ENCODE peak calls at places on chromosomes 12 and 14, in nine cellular contexts. W is neural progenitor cell; D is GM23338; B is tibial artery; N is CD8-positive, alpha-beta T cell; K is lower lobe of right lung; J is left ventricle myocardium inferior; Y is uterus; S is HCT116. I is an unnamed sample. For H3K4me1, the result is how much of the 10 kb centered on the place peaks cover.

GRCh38 chr14:98203421-98203820 is 1068.6 kb downstream of the BCL11B start:
- DNase-seq in K (no peak), B (no peak), J (no peak), N (no peak), W (no peak), Y (no peak), S (no peak), D (no peak), I (no peak)

GRCh38 chr12:50251619-50252300 is 31.6 kb downstream of the LIMA1 start:
- DNase-seq in W (no peak), Y (no peak), D (no peak), B (no peak), N (no peak), S (no peak), J (no peak), K (no peak), I (no peak)

GRCh38 chr12:89873745-89874144 is 165.1 kb upstream of the ATP2B1 start:
- DNase-seq in K (no peak), S (no peak), Y (no peak), B (no peak), N (no peak), D (no peak), W (no peak), J (no peak), I (peak)

GRCh38 chr14:97280526-97280925 is 483.3 kb downstream of the VRK1 start:
- DNase-seq in W (no peak), N (no peak), D (no peak), B (no peak), K (no peak), Y (no peak), J (no peak), S (no peak), I (no peak)

GRCh38 chr14:104685216-104685997 is 4.0 kb upstream of the INF2 start:
- DNase-seq in N (no peak), J (no peak), S (no peak), D (no peak), W (no peak), B (no peak), Y (no peak), K (no peak), I (no peak)

GRCh38 chr12:18135509-18135908 is 45.5 kb upstream of the RERGL start:
- DNase-seq in W (no peak), B (no peak), K (no peak), Y (no peak), J (no peak), D (no peak), N (no peak), S (no peak), I (no peak)

GRCh38 chr12:130456375-130457199 is 118.9 kb downstream of the PIWIL1 start:
- DNase-seq in K (no peak), B (no peak), S (no peak), Y (no peak), D (no peak), W (no peak), J (peak), N (no peak), I (peak)

GRCh38 chr12:67546718-67547117 is 101.8 kb upstream of the DYRK2 start:
- DNase-seq in N (no peak), W (peak), B (no peak), S (no peak), Y (no peak), K (no peak), D (no peak), J (no peak), I (no peak)

GRCh38 chr14:94050231-94050880 is 24.2 kb downstream of the OTUB2 start:
- DNase-seq in J (peak), K (peak), Y (no peak), B (peak), D (no peak), W (no peak), N (peak), S (no peak), I (no peak)

GRCh38 chr14:104323551-104324175 is 185.3 kb downstream of the KIF26A start:
- DNase-seq in K (no peak), D (no peak), W (no peak), J (no peak), S (no peak), B (peak), N (no peak), Y (no peak), I (no peak)

GRCh38 chr12:12975322-12976077 is 23.5 kb upstream of the GPRC5D start:
- DNase-seq in J (no peak), D (peak), Y (no peak), K (no peak), S (peak), W (peak), B (peak), N (no peak), I (no peak)

GRCh38 chr12:98185606-98186005 is 329.8 kb upstream of the TMPO start:
- DNase-seq in W (no peak), D (no peak), B (no peak), S (no peak), Y (no peak), N (no peak), J (no peak), K (no peak), I (no peak)

GRCh38 chr12:6935551-6936377 is 7.9 kb upstream of the RNU7-1 start:
- DNase-seq in S (no peak), W (no peak), N (no peak), K (no peak), B (no peak), D (no peak), Y (no peak), J (no peak), I (no peak)

GRCh38 chr12:11794751-11795150 is 145.3 kb downstream of the ETV6 start:
- DNase-seq in N (no peak), K (no peak), Y (no peak), J (no peak), S (no peak), W (no peak), D (no peak), B (no peak), I (no peak)
- H3K4me1 ChIP-seq in N (under half), K (half or more), Y (under half), J (half or more), S (under half), W (under half), D (under half), B (under half), I (under half)

DNA sequence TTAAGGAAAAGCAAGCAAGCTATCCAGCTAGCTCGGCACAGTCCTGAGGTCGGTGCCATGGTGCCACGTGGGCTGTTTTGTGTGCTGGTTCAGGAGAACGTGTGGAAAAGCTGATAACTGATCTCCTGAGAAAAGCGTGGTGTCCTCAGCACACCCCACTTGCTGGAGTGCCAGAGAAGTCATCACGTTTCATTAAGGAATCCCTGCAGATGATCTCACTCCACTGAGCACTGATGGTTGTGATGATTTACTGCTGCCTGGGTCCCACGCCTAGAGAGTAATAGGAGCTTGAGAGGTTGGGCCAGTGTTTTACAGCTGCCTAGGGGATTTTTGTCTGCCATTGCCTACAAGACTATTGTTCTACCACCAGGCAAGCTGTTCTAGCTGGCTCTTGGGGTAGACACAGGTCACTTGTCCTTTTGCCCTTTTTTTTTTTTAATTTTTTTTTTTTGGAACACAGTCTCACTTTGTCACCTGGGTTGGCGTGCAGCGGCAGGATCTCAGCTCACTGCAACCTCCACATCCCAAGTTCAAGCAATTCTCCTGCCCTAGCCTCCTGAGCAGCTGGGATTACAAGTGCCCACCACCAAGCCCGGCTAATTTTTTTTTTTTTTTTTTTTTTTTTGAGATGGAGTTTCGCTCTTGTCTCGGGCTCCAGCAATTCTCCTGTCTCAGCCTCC is 42.3 kb upstream of the EVL start:
- DNase-seq in K (no peak), D (no peak), N (no peak), Y (peak), B (peak), J (peak), W (no peak), S (no peak), I (no peak)
- H3K27ac ChIP-seq in K (no peak), D (no peak), N (no peak), Y (no peak), B (peak), J (peak), W (no peak), S (no peak), I (no peak)

DNA sequence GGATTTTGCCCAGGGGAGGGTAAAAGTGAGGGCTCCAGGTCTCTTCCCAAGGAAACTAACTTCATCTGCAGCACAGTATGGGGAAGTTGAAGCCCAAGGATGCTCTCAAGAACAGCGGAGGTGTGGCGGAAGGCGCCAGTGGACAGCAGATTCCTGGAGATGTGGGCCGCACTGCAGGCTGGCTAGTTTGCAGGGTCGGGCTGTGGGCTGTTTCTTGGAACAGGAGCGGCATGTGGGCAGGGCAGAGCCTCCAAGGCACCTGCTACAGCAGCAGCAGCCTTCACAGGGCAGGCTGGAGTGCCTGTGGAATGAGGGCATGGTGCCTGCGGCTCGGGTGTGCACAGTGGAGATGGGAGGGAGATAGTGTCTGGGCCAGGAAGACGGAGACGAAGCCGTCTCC is 100.0 kb upstream of the SFSWAP start:
- DNase-seq in K (no peak), N (no peak), W (no peak), S (no peak), B (no peak), Y (no peak), J (no peak), D (no peak), I (no peak)
- H3K4me1 ChIP-seq in K (under half), N (under half), W (under half), S (under half), B (under half), Y (under half), J (under half), D (under half), I (under half)

DNA sequence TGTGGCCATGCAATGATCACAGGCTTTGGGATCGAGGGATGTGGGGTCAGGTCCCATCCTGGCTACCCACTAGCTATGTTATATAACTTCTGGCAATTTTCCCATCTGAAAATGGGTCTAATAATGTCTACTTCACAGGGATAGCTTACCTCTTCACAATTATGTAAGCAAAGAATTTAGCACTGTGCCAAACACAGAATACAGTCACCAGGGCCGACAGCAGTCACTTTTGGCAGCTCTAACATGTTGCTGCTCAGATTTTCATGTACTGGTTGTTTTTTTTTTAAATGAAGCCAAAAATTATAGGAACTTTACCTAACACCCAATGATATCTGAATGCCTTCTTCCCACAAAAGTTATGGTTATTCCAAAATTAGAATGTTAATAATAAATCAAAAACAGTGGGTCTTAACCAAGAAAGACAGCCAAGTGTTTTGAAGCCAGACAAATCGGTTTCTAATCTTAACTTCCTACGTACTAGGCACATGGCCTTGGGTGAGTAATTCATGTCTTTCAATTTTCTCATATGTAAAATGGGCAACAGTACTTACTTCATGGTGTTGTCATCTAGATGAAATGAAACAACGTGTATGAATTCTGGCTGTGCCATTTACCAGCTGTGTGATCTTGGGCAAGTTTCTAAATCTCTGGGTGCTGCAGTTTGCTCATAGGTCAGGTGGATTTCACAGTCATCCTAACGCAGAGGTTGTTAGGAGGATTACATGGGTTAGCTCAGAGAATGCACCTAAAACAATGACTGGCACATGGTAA is 13.0 kb upstream of the PCED1B start:
- DNase-seq in W (no peak), S (no peak), Y (no peak), B (no peak), K (no peak), N (no peak), D (no peak), J (no peak), I (no peak)
- H3K27ac ChIP-seq in W (no peak), S (no peak), Y (peak), B (peak), K (no peak), N (no peak), D (no peak), J (no peak), I (peak)

GRCh38 chr14:73780896-73781295 is 66.7 kb upstream of the PNMA1 start:
- DNase-seq in N (no peak), K (no peak), J (no peak), Y (no peak), W (no peak), S (no peak), B (no peak), D (no peak), I (no peak)

GRCh38 chr14:73778736-73779135 is 64.6 kb upstream of the PNMA1 start:
- DNase-seq in B (no peak), D (no peak), J (no peak), W (no peak), N (no peak), K (no peak), S (no peak), Y (no peak), I (no peak)

GRCh38 chr14:73783107-73783727 is 68.4 kb upstream of the PTGR2 start:
- DNase-seq in N (no peak), D (peak), B (no peak), J (no peak), Y (no peak), K (no peak), W (peak), S (no peak), I (no peak)

GRCh38 chr14:73782623-73783022 is 68.4 kb upstream of the PNMA1 start:
- DNase-seq in J (no peak), B (no peak), W (no peak), S (no peak), Y (no peak), N (no peak), K (no peak), D (no peak), I (no peak)

GRCh38 chr14:73780391-73780790 is 66.2 kb upstream of the PNMA1 start:
- DNase-seq in Y (no peak), J (no peak), N (no peak), S (no peak), W (no peak), D (no peak), B (no peak), K (no peak), I (peak)
- H3K4me1 ChIP-seq in Y (under half), J (half or more), N (half or more), S (under half), W (under half), D (under half), B (under half), K (half or more), I (under half)

GRCh38 chr14:45891417-45892080 is 638.5 kb upstream of the MIS18BP1 start:
- DNase-seq in J (no peak), N (no peak), W (peak), K (no peak), S (no peak), B (no peak), Y (peak), D (peak), I (no peak)
- H3K27ac ChIP-seq in J (no peak), N (no peak), W (no peak), K (no peak), S (no peak), B (no peak), Y (peak), D (peak), I (no peak)

DNA sequence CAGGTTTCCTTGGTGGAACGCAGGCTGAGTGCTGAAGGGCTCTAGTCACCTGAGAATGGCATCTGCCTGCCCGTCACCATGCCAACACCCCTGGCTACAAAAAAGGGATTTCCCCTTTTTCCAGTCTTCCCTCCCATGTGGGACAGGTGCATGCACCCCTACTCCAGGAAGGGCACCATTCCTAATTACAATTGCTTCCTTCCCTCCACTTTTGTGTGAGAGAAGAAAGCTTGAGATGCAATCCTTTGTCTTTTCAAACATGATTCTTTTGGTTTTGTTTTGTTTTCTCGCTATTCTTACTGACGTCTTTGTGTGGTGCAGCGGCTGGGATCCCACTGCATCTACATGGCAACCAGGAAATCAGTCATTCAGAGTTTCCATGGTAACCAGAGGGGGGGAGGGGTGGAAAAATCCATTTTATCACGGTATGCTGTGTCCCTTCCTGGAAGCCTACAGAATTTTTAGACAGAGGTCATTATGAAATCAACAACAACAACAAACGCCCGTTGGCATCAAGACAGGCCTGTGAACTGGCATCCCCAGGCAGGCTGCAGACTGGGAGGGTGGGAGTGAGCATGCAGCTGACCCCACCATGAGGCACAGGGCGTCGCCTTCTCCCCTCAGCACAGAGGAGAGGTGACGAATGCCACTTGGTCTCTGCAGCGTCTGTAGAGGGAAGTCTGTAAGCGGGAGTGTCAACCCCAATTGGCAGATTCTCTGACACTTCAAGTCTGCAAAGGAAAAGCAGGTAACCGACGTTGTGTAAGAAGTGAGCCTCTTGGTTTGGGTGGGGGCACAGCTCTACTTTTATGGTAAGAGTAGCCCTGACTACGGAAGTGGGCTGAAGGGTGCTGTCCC is 13.6 kb upstream of the GNG2 start:
- DNase-seq in N (peak), J (peak), W (peak), K (peak), S (no peak), B (no peak), D (peak), Y (no peak), I (no peak)
- H3K4me1 ChIP-seq in N (under half), J (under half), W (under half), K (under half), S (under half), B (under half), D (under half), Y (under half), I (under half)

GRCh38 chr14:102138935-102139247 is 806 bp upstream of the WDR20 start:
- DNase-seq in D (no peak), J (no peak), N (no peak), Y (no peak), K (no peak), B (no peak), W (no peak), S (no peak), I (no peak)
- H3K27ac ChIP-seq in D (peak), J (peak), N (peak), Y (peak), K (peak), B (peak), W (no peak), S (peak), I (no peak)

DNA sequence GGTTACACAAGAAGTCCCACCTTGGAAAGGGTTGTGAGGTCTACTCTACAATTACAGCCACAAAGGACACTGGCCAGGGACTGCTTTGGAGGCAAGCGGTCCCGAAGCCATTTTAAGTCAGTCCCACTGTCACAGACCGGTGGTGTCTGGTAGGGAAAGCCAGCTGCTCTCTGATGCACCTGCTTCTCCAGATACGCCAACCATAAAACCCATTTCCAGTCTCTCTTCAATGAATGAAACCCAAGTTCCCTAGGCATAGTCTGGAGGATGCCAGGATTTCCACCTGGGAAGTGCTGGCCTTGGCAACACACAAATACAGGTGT is 32.6 kb downstream of the SYNE3 start:
- DNase-seq in B (no peak), D (no peak), K (no peak), N (no peak), Y (no peak), J (no peak), S (no peak), W (no peak), I (no peak)
- H3K4me1 ChIP-seq in B (under half), D (under half), K (under half), N (under half), Y (under half), J (half or more), S (half or more), W (under half), I (under half)

GRCh38 chr12:95318071-95318545 is 100.5 kb downstream of the VEZT start:
- DNase-seq in N (no peak), J (no peak), S (no peak), K (no peak), Y (no peak), W (no peak), D (no peak), B (no peak), I (no peak)
- H3K27ac ChIP-seq in N (no peak), J (no peak), S (no peak), K (peak), Y (no peak), W (no peak), D (no peak), B (no peak), I (no peak)

I was measured in pancreas.